ENCODE peak calls at places on chromosomes 13 and 19, in nine cellular contexts. V, R, Y, W, B, O, M, Z and N are unnamed samples.

GRCh38 chr13:42968906-42969305 is 23.1 kb downstream of the EPSTI1 start:
- DNase-seq in R (no peak), M (no peak), V (no peak), O (no peak), Y (no peak), B (no peak), W (no peak), Z (no peak), N (peak)

GRCh38 chr19:5314012-5314906 is 26.4 kb downstream of the PTPRS start:
- DNase-seq in B (no peak), W (no peak), V (no peak), R (no peak), Z (no peak), Y (no peak), O (no peak), M (no peak), N (no peak)

GRCh38 chr19:45076851-45077730 is 813 bp upstream of the ZNF296 start:
- DNase-seq in O (no peak), W (no peak), B (no peak), R (no peak), M (no peak), V (no peak), Z (no peak), Y (no peak), N (no peak)

GRCh38 chr19:19460761-19461265 is 54.5 kb downstream of the TSSK6 start:
- DNase-seq in O (no peak), M (peak), W (no peak), V (peak), B (no peak), Y (no peak), R (no peak), Z (peak), N (no peak)

GRCh38 chr19:8030906-8031305 is 21.7 kb upstream of the CCL25 start:
- DNase-seq in R (no peak), V (no peak), W (no peak), Y (no peak), Z (no peak), O (no peak), B (no peak), M (no peak), N (no peak)

GRCh38 chr13:108349269-108349668 is 79.8 kb downstream of the TNFSF13B start:
- DNase-seq in M (no peak), O (no peak), V (no peak), W (no peak), Z (no peak), Y (no peak), R (no peak), B (no peak), N (no peak)

GRCh38 chr13:39676315-39676876 is 20.9 kb downstream of the COG6 start:
- DNase-seq in M (no peak), Z (no peak), W (no peak), V (no peak), R (no peak), Y (no peak), O (peak), B (peak), N (peak)

GRCh38 chr19:4700573-4700970 is 23.1 kb downstream of the DPP9 start:
- DNase-seq in B (no peak), R (no peak), Y (no peak), V (no peak), W (no peak), M (no peak), Z (no peak), O (no peak), N (no peak)

GRCh38 chr13:48780713-48781341 is 127.1 kb downstream of the CYSLTR2 start:
- DNase-seq in M (no peak), R (no peak), O (no peak), Y (no peak), Z (no peak), W (no peak), B (no peak), V (no peak), N (no peak)

GRCh38 chr19:51531349-51532315 is at the start of gene SIGLEC6:
- DNase-seq in O (no peak), V (no peak), R (no peak), W (peak), Z (peak), Y (no peak), B (peak), M (no peak), N (no peak)

GRCh38 chr19:49801966-49802661 is 11.0 kb downstream of the FUZ start:
- DNase-seq in M (no peak), R (peak), B (no peak), V (no peak), W (peak), O (no peak), Z (no peak), Y (peak), N (no peak)

GRCh38 chr19:32650671-32651070 is 24.3 kb downstream of the ANKRD27 start:
- DNase-seq in M (no peak), V (no peak), B (no peak), O (no peak), Y (no peak), W (no peak), Z (no peak), R (no peak), N (no peak)

GRCh38 chr19:54534156-54534555 is 31.5 kb downstream of the LAIR2 start:
- DNase-seq in Y (no peak), B (no peak), R (no peak), V (no peak), O (no peak), Z (no peak), M (no peak), W (no peak), N (no peak)

GRCh38 chr19:15538774-15539173 is 30.4 kb downstream of the CYP4F22 start:
- DNase-seq in V (no peak), Y (no peak), R (no peak), O (no peak), B (peak), M (no peak), W (no peak), Z (no peak), N (no peak)

GRCh38 chr19:3020321-3020960 is 8.6 kb downstream of the TLE2 start:
- DNase-seq in V (no peak), M (no peak), Z (no peak), R (no peak), Y (no peak), B (no peak), W (no peak), O (no peak), N (no peak)

GRCh38 chr19:3179739-3180293 is 1.2 kb downstream of the S1PR4 start:
- DNase-seq in Z (peak), V (no peak), W (no peak), B (peak), O (no peak), M (no peak), Y (no peak), R (peak), N (no peak)

GRCh38 chr19:2865334-2866221 is 1.6 kb upstream of the ZNF556 start:
- DNase-seq in M (no peak), Z (no peak), R (no peak), V (no peak), W (no peak), O (no peak), B (peak), Y (no peak), N (no peak)

GRCh38 chr13:43301341-43301969 is 278.1 kb downstream of the DNAJC15 start:
- DNase-seq in O (no peak), M (no peak), B (no peak), Z (no peak), W (no peak), Y (no peak), V (no peak), R (no peak), N (no peak)

GRCh38 chr13:50721664-50721976 is 121.9 kb downstream of the DLEU7 start:
- DNase-seq in R (no peak), B (peak), Z (no peak), M (no peak), V (no peak), W (no peak), O (no peak), Y (no peak), N (no peak)

GRCh38 chr19:8477889-8478288 is 24.6 kb downstream of the PRAM1 start:
- DNase-seq in W (no peak), B (no peak), Z (no peak), M (no peak), O (no peak), R (no peak), Y (no peak), V (no peak), N (no peak)

GRCh38 chr19:3335431-3336350 is 30.7 kb upstream of the NFIC start:
- DNase-seq in Z (no peak), V (no peak), O (no peak), R (peak), W (no peak), B (no peak), M (no peak), Y (peak), N (no peak)

GRCh38 chr13:65600702-65601101 is 1629.4 kb downstream of the PCDH9 start:
- DNase-seq in R (no peak), W (no peak), Z (no peak), Y (no peak), V (no peak), M (no peak), O (no peak), B (no peak), N (no peak)

GRCh38 chr19:56504581-56504980 is 3.1 kb upstream of the ZNF471 start:
- DNase-seq in Y (no peak), V (no peak), O (no peak), B (no peak), M (no peak), R (no peak), Z (no peak), W (no peak), N (no peak)

GRCh38 chr19:43691755-43692154 is 21.8 kb upstream of the PLAUR start:
- DNase-seq in O (no peak), Z (no peak), Y (no peak), B (no peak), W (no peak), M (no peak), V (no peak), R (no peak), N (no peak)

GRCh38 chr19:55212447-55212846 is 3.1 kb upstream of the PTPRH start:
- DNase-seq in Z (no peak), O (peak), V (no peak), W (no peak), Y (no peak), B (peak), M (peak), R (no peak), N (no peak)

GRCh38 chr13:45325806-45326205 is 15.2 kb downstream of the TPT1 start:
- DNase-seq in Y (no peak), W (no peak), M (no peak), O (no peak), B (peak), R (no peak), V (no peak), Z (no peak), N (no peak)

GRCh38 chr13:59261928-59262488 is 901.7 kb downstream of the DIAPH3 start:
- DNase-seq in V (no peak), B (peak), W (no peak), Y (no peak), M (no peak), Z (no peak), O (peak), R (no peak), N (no peak)

GRCh38 chr19:2089001-2089711 is 7.0 kb downstream of the MOB3A start:
- DNase-seq in V (no peak), Z (no peak), B (peak), M (no peak), W (no peak), Y (no peak), O (no peak), R (peak), N (no peak)

GRCh38 chr19:51637362-51637978 is 7.3 kb upstream of the SIGLEC5 start:
- DNase-seq in Z (no peak), Y (no peak), O (no peak), B (peak), W (no peak), R (no peak), M (no peak), V (no peak), N (no peak)

GRCh38 chr13:83221813-83222241 is 660.4 kb downstream of the SLITRK1 start:
- DNase-seq in W (no peak), M (no peak), R (no peak), V (no peak), Y (no peak), Z (no peak), O (no peak), B (no peak), N (no peak)

GRCh38 chr13:37769078-37769477 is 100.5 kb downstream of the TRPC4 start:
- DNase-seq in Y (no peak), W (no peak), M (no peak), R (no peak), V (no peak), Z (no peak), B (no peak), O (no peak), N (no peak)

GRCh38 chr13:44930907-44931676 is 58.2 kb downstream of the NUFIP1 start:
- DNase-seq in R (no peak), B (peak), Y (no peak), M (no peak), Z (no peak), W (no peak), V (no peak), O (no peak), N (no peak)

GRCh38 chr19:21158523-21159135 is 16.8 kb downstream of the ZNF431 start:
- DNase-seq in V (no peak), O (no peak), B (no peak), R (no peak), Z (no peak), W (no peak), M (no peak), Y (no peak), N (no peak)

GRCh38 chr19:50478901-50479715 is 2.5 kb upstream of the GARIN5A start:
- DNase-seq in Y (no peak), Z (no peak), R (no peak), B (no peak), M (no peak), O (peak), W (no peak), V (no peak), N (peak)

GRCh38 chr19:28425431-28425931 is 787.5 kb downstream of the UQCRFS1 start:
- DNase-seq in R (no peak), V (no peak), Y (no peak), B (no peak), M (no peak), W (no peak), Z (no peak), O (no peak), N (no peak)

GRCh38 chr13:40920826-40921225 is 98.3 kb downstream of the ELF1 start:
- DNase-seq in Z (no peak), M (no peak), R (no peak), B (no peak), Y (no peak), O (no peak), V (no peak), W (no peak), N (no peak)